ENCODE peak calls at places on chromosomes 1 and 21, in four cellular contexts. O is NCI-H1092 treated with DMSO at 0.1 percent for 48 hours; D is K562; X is stimulated activated CD4-positive, alpha-beta T cell treated with anti-CD3 and anti-CD28 coated beads, Interleukin-1b, Interleukin-23, amount 100 ng/mL, for 24 hours. K is an unnamed sample.

GRCh38 chr1:33119532-33120217 is 38.7 kb downstream of the AZIN2 start:
- DNase-seq in O (no peak), D (no peak), X (no peak), K (no peak)

GRCh38 chr1:10908266-10908665 is 104.2 kb upstream of the TARDBP start:
- DNase-seq in O (no peak), D (no peak), X (no peak), K (no peak)

GRCh38 chr1:229781453-229781852 is 155.4 kb downstream of the URB2 start:
- DNase-seq in O (peak; percentile 94), D (no peak), X (no peak), K (peak; percentile 31)

GRCh38 chr1:13948851-13949490 is 249.0 kb downstream of the PRDM2 start:
- DNase-seq in O (no peak), D (no peak), X (no peak), K (no peak)

GRCh38 chr1:41497056-41497440 is 12.6 kb upstream of the EDN2 start:
- DNase-seq in O (no peak), D (no peak), X (no peak), K (no peak)

GRCh38 chr1:12341667-12342066 is 111.8 kb downstream of the VPS13D start:
- DNase-seq in O (no peak), D (no peak), X (no peak), K (no peak)

GRCh38 chr1:54287176-54287650 is 87.2 kb downstream of the MRPL37 start:
- DNase-seq in O (no peak), D (peak; percentile 75), X (peak; percentile 61), K (no peak)

GRCh38 chr1:160666079-160666442 is 19.2 kb upstream of the SLAMF1 start:
- DNase-seq in O (no peak), D (no peak), X (no peak), K (no peak)

GRCh38 chr1:209714338-209714737 is 9.7 kb downstream of the HSD11B1 start:
- DNase-seq in O (no peak), D (no peak), X (no peak), K (no peak)

GRCh38 chr1:1118011-1118892 is 2.4 kb upstream of the C1orf159 start:
- DNase-seq in O (no peak), D (no peak), X (no peak), K (no peak)

GRCh38 chr1:26833432-26834405 is 7.2 kb downstream of the ZDHHC18 start:
- DNase-seq in O (no peak), D (no peak), X (peak; percentile 71), K (no peak)

GRCh38 chr1:230753586-230754251 is 6.5 kb downstream of the CAPN9 start:
- DNase-seq in O (peak; percentile 93), D (peak; percentile 94), X (no peak), K (no peak)

GRCh38 chr1:206963119-206963712 is 7.0 kb downstream of the FCAMR start:
- DNase-seq in O (no peak), D (no peak), X (no peak), K (no peak)

GRCh38 chr21:42423197-42423675 is 19.5 kb downstream of the UBASH3A start:
- DNase-seq in O (no peak), D (no peak), X (no peak), K (no peak)

GRCh38 chr1:97340951-97341350 is 579.9 kb downstream of the DPYD start:
- DNase-seq in O (no peak), D (no peak), X (no peak), K (no peak)

GRCh38 chr1:159015440-159015909 is 5.8 kb downstream of the IFI16 start:
- DNase-seq in O (no peak), D (no peak), X (no peak), K (no peak)

GRCh38 chr1:94729287-94729686 is 90.9 kb upstream of the SLC44A3 start:
- DNase-seq in O (no peak), D (no peak), X (no peak), K (no peak)

GRCh38 chr21:38869946-38870345 is 64.2 kb downstream of the ETS2 start:
- DNase-seq in O (peak; percentile 64), D (no peak), X (no peak), K (no peak)

GRCh38 chr1:178465011-178465410 is 31.8 kb downstream of the CLEC20A start:
- DNase-seq in O (no peak), D (no peak), X (no peak), K (no peak)

GRCh38 chr1:246624091-246624490 is 57.8 kb downstream of the CNST start:
- DNase-seq in O (no peak), D (no peak), X (no peak), K (no peak)

GRCh38 chr1:63063367-63063766 is 259.0 kb upstream of the FOXD3 start:
- DNase-seq in O (no peak), D (peak; percentile 17), X (no peak), K (no peak)

GRCh38 chr1:31723828-31724359 is 20.1 kb upstream of the COL16A1 start:
- DNase-seq in O (no peak), D (peak; percentile 90), X (no peak), K (no peak)

GRCh38 chr1:8463144-8463927 is 145.4 kb downstream of the SLC45A1 start:
- DNase-seq in O (peak; percentile 59), D (no peak), X (no peak), K (peak; percentile 50)

GRCh38 chr21:27154451-27155129 is 187.7 kb upstream of the ADAMTS5 start:
- DNase-seq in O (no peak), D (no peak), X (no peak), K (no peak)

GRCh38 chr1:97384294-97384952 is 536.4 kb downstream of the DPYD start:
- DNase-seq in O (no peak), D (no peak), X (no peak), K (no peak)

GRCh38 chr21:15445327-15445726 is 284.5 kb upstream of the USP25 start:
- DNase-seq in O (no peak), D (no peak), X (no peak), K (no peak)

GRCh38 chr21:41873005-41873404 is 6.1 kb downstream of the PRDM15 start:
- DNase-seq in O (no peak), D (no peak), X (no peak), K (no peak)

GRCh38 chr1:94411217-94411616 is 7.0 kb upstream of the ABCD3 start:
- DNase-seq in O (no peak), D (no peak), X (no peak), K (no peak)

GRCh38 chr1:27233677-27234053 is 767 bp upstream of the WDTC1 start:
- DNase-seq in O (peak; percentile 8), D (peak; percentile 37), X (peak; percentile 1), K (no peak)

GRCh38 chr1:211259596-211260126 is 495 bp downstream of the RCOR3 start:
- DNase-seq in O (peak; percentile 81), D (peak; percentile 80), X (peak; percentile 36), K (peak; percentile 52)

GRCh38 chr1:200168926-200169325 is 141.4 kb downstream of the NR5A2 start:
- DNase-seq in O (no peak), D (no peak), X (no peak), K (no peak)

GRCh38 chr1:203556047-203556851 is 62.3 kb downstream of the OPTC start:
- DNase-seq in O (no peak), D (no peak), X (no peak), K (no peak)

GRCh38 chr1:44537538-44537937 is 132.5 kb downstream of the RNF220 start:
- DNase-seq in O (no peak), D (no peak), X (no peak), K (no peak)

GRCh38 chr1:245790441-245790840 is 635.7 kb downstream of the KIF26B start:
- DNase-seq in O (no peak), D (no peak), X (no peak), K (no peak)

GRCh38 chr1:77966291-77966690 is 12.6 kb downstream of the FUBP1 start:
- DNase-seq in O (no peak), D (no peak), X (no peak), K (no peak)

GRCh38 chr21:38645282-38645681 is 147.0 kb upstream of the ERG start:
- DNase-seq in O (no peak), D (no peak), X (no peak), K (no peak)

GRCh38 chr1:2372551-2373490 is 18.5 kb downstream of the MORN1 start:
- DNase-seq in O (no peak), D (no peak), X (no peak), K (no peak)

GRCh38 chr1:31335007-31335406 is 37.9 kb downstream of the FABP3 start:
- DNase-seq in O (peak; percentile 53), D (no peak), X (no peak), K (peak; percentile 7)

GRCh38 chr21:37670883-37671282 is 245.4 kb downstream of the KCNJ6 start:
- DNase-seq in O (no peak), D (no peak), X (no peak), K (no peak)

GRCh38 chr1:45172764-45173163 is 33.6 kb downstream of the ZSWIM5 start:
- DNase-seq in O (no peak), D (no peak), X (no peak), K (no peak)